ENCODE peak calls at places on chromosome 12, in nine cellular contexts. B, Q, E, L, U, N, A, T and K are unnamed samples.

GRCh38 chr12:53365245-53365904 is 14.6 kb upstream of the SP1 start:
- DNase-seq in U (no peak), B (peak; percentile 47), E (no peak), Q (no peak), A (no peak), N (no peak), L (no peak), T (no peak), K (peak; percentile 17)

GRCh38 chr12:127599441-127599840 is 667.5 kb upstream of the TMEM132C start:
- DNase-seq in Q (no peak), E (no peak), N (no peak), U (no peak), A (no peak), B (no peak), T (no peak), L (no peak), K (no peak)

GRCh38 chr12:45290218-45290609 is 74.3 kb downstream of the ANO6 start:
- DNase-seq in E (no peak), L (no peak), U (peak; percentile 78), T (no peak), Q (no peak), N (peak; percentile 87), A (no peak), B (peak; percentile 71), K (peak; percentile 78)

GRCh38 chr12:98803468-98804209 is 158.5 kb downstream of the APAF1 start:
- DNase-seq in Q (no peak), T (no peak), B (no peak), N (no peak), U (peak; percentile 18), L (no peak), E (no peak), A (no peak), K (no peak)

GRCh38 chr12:52817003-52817698 is 3.2 kb upstream of the KRT4 start:
- DNase-seq in A (no peak), E (no peak), N (no peak), L (no peak), B (no peak), U (no peak), T (no peak), Q (no peak), K (no peak)

GRCh38 chr12:11561416-11561815 is 88.1 kb upstream of the ETV6 start:
- DNase-seq in B (no peak), N (no peak), E (no peak), Q (no peak), T (no peak), U (no peak), L (no peak), A (no peak), K (peak; percentile 15)

GRCh38 chr12:96189781-96190180 is 4.4 kb upstream of the ELK3 start:
- DNase-seq in E (no peak), N (no peak), Q (no peak), A (no peak), T (no peak), B (no peak), U (no peak), L (no peak), K (no peak)

GRCh38 chr12:1644523-1645438 is 15.8 kb downstream of the WNT5B start:
- DNase-seq in U (no peak), L (peak; percentile 58), A (no peak), E (no peak), N (peak; percentile 46), Q (peak; percentile 77), B (peak; percentile 75), T (no peak), K (peak; percentile 84)

DNA sequence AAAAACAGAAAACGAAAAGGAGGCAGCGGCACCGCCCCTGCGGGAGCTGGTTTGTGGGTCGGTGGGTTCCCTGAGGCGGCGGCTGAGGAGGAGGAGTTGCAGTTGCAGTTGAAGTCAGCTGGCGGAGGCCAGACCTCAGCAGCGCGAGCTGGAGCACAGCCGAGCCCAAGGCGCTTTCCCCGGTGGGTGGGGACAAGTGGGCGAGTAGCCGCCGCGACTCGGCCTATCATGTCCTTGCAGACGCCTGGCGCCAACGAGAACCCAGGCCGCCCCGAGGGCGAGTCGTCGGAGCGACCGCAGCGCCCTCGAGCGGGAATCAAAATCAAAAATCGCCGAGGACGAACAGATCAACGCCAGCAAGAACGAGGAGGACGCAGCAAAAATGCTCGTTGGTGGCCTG is 12.7 kb upstream of the CLEC1A start:
- DNase-seq in A (no peak), B (no peak), L (no peak), U (no peak), E (no peak), N (no peak), T (no peak), Q (no peak), K (no peak)
- TF ChIP-seq CTCF in A (no peak), B (no peak), L (no peak), U (no peak), E (no peak), N (no peak), T (no peak), Q (no peak), K (no peak)

GRCh38 chr12:77850698-77851097 is 20.0 kb downstream of the NAV3 start:
- DNase-seq in T (no peak), E (no peak), Q (no peak), L (no peak), N (no peak), B (no peak), U (no peak), A (no peak), K (no peak)

GRCh38 chr12:77847060-77847541 is 16.4 kb downstream of the NAV3 start:
- DNase-seq in B (no peak), Q (no peak), T (no peak), N (peak; percentile 67), A (no peak), L (no peak), E (no peak), U (no peak), K (no peak)

GRCh38 chr12:77842430-77842829 is 11.7 kb downstream of the NAV3 start:
- DNase-seq in B (no peak), U (no peak), Q (no peak), N (peak; percentile 20), E (no peak), A (no peak), T (no peak), L (no peak), K (no peak)

GRCh38 chr12:77845831-77846230 is 15.1 kb downstream of the NAV3 start:
- DNase-seq in A (no peak), T (no peak), L (no peak), Q (no peak), E (no peak), N (peak; percentile 59), U (no peak), B (peak; percentile 52), K (peak; percentile 39)

DNA sequence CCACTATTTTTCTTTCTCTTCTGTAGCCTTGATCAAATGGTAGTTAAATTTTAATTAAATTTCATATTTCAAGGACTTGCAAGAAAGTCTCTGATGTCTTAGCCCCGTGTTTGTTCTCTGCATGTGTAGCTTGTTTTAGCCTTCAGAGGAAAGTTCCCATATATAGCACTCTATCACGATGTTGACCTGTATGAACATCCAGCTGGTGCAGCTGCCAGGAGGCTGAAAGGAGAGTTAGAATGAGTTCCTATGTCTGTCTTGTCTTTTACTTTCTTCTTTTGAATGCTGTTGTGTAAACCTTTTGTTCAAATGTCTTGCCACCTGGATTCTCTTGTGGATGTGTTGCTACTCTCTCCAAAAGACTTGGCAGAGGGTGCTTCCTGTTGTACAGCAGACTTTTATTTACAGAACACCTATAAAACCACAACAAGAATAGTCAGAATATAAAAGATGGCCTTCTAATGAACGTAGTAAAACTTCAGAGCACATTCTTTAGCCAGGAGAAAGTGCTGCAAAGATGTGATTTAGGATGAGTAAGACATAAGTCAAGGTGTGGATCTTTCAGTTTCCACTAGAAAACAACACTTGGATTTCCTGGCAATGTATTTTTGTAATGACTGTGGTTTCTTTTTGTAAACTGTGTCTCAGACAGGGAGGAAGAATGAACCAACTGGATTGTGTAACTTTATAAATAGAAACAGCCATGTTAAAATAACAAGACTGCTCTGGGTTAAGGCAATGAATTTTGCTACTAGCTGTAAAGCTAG is 17.2 kb downstream of the NAV3 start:
- DNase-seq in T (no peak), B (peak; percentile 52), L (no peak), N (peak; percentile 96), A (no peak), Q (no peak), U (peak; percentile 78), E (no peak), K (peak; percentile 81)
- TF ChIP-seq CTCF in T (no peak), B (no peak), L (no peak), N (no peak), A (no peak), Q (no peak), U (no peak), E (no peak), K (no peak)

GRCh38 chr12:47808574-47809380 is 10.9 kb downstream of the HDAC7 start:
- DNase-seq in T (no peak), Q (no peak), U (no peak), L (no peak), N (peak; percentile 35), E (no peak), A (peak; percentile 85), B (no peak), K (peak; percentile 41)
- TF ChIP-seq CTCF in T (peak; percentile 23), Q (no peak), U (no peak), L (no peak), N (peak; percentile 17), E (no peak), A (peak; percentile 62), B (peak; percentile 51), K (peak; percentile 65)

GRCh38 chr12:89355243-89356068 is 3.2 kb upstream of the DUSP6 start:
- DNase-seq in T (no peak), A (no peak), N (peak; percentile 19), U (no peak), L (no peak), E (no peak), Q (no peak), B (no peak), K (no peak)

GRCh38 chr12:89357297-89357730 is 5.0 kb upstream of the DUSP6 start:
- DNase-seq in Q (no peak), A (no peak), B (no peak), T (no peak), L (no peak), N (no peak), E (peak; percentile 65), U (no peak), K (no peak)

GRCh38 chr12:89353823-89354629 is 1.7 kb upstream of the DUSP6 start:
- DNase-seq in Q (peak; percentile 91), L (peak; percentile 86), B (peak; percentile 51), A (peak; percentile 82), T (peak; percentile 53), N (peak; percentile 94), E (peak; percentile 92), U (no peak), K (peak; percentile 62)

GRCh38 chr12:89354630-89354931 is 2.3 kb upstream of the DUSP6 start:
- DNase-seq in E (no peak), Q (no peak), B (no peak), N (no peak), L (no peak), T (no peak), A (no peak), U (no peak), K (no peak)

DNA sequence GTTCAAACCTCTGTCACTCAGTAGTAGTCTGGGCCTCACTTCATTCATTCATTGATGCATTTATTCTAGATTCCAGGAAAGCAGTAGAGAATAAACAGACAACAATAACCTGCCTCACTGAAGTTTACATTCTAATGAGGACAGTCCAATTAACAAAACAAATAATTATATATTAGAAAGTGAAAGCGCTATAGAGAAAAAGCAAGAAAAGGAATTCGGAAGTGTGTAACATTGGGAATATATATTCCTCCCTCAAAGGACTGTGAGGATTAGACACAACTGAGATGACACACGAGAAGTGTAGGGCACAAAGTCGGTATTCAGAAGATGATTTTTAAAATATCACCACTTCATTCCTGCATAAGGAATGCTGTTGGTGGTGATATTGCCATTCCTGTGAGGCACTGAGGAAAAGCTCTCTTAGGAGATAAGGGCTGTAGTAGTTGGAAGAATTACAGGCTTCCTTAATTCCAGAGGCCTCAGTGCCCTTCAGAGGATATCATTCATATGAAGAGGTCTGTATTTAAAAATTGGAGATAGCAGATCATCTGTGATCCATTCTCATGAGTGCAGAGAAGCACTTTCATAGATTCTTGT is 3.9 kb upstream of the DUSP6 start:
- DNase-seq in L (no peak), T (no peak), N (no peak), Q (no peak), B (no peak), E (no peak), A (no peak), U (no peak), K (no peak)
- TF ChIP-seq CTCF in L (no peak), T (no peak), N (no peak), Q (no peak), B (no peak), E (no peak), A (no peak), U (no peak), K (no peak)